ENCODE peak calls at places on chromosomes 13 and 19, in nine cellular contexts. X is fibroblast of mammary gland; P is HS-5; I is fibroblast of villous mesenchyme; D is activated gamma-delta T cell treated with anti-CD3 and anti-CD28 coated beads, Interleukin-2, amount 50 U/mL, for 16 hours; H is CD8-positive, alpha-beta memory T cell; R is head of caudate nucleus; V is BJ; G is T-cell. F is an unnamed sample.

GRCh38 chr13:83274679-83275078 is 607.6 kb downstream of the SLITRK1 start:
- DNase-seq in H (no peak), V (no peak), R (no peak), P (no peak), X (no peak), I (no peak), D (no peak), G (no peak), F (no peak)

GRCh38 chr19:48646192-48646911 is 365 bp upstream of the CA11 start:
- DNase-seq in R (peak), P (no peak), H (peak), D (peak), V (no peak), G (peak), X (peak), I (peak), F (peak)

GRCh38 chr13:56586966-56587365 is 553.8 kb upstream of the PRR20A start:
- DNase-seq in D (no peak), P (no peak), V (no peak), R (no peak), I (no peak), G (no peak), H (no peak), X (no peak), F (no peak)

GRCh38 chr13:109665781-109666249 is 120.6 kb downstream of the IRS2 start:
- DNase-seq in R (no peak), G (no peak), V (no peak), P (no peak), X (no peak), H (no peak), D (no peak), I (no peak), F (no peak)

GRCh38 chr19:58355891-58356235 is 2.6 kb upstream of the A1BG start:
- DNase-seq in G (no peak), V (no peak), P (no peak), X (no peak), I (no peak), R (no peak), D (no peak), H (no peak), F (no peak)

GRCh38 chr19:5054551-5055456 is 85.9 kb downstream of the KDM4B start:
- DNase-seq in G (no peak), V (no peak), I (no peak), H (no peak), X (no peak), D (no peak), P (no peak), R (no peak), F (no peak)

GRCh38 chr19:28430214-28430613 is 782.7 kb downstream of the UQCRFS1 start:
- DNase-seq in I (no peak), P (no peak), X (no peak), G (no peak), H (no peak), R (no peak), D (no peak), V (no peak), F (no peak)

GRCh38 chr19:8571006-8571411 is 6.2 kb downstream of the MYO1F start:
- DNase-seq in I (peak), V (no peak), X (peak), G (peak), H (peak), P (no peak), R (peak), D (peak), F (peak)

GRCh38 chr13:23621316-23621645 is 51.1 kb downstream of the TNFRSF19 start:
- DNase-seq in V (peak), X (peak), G (no peak), H (no peak), P (peak), I (peak), D (no peak), R (no peak), F (no peak)

GRCh38 chr13:112456138-112457056 is 80.2 kb downstream of the SPACA7 start:
- DNase-seq in P (no peak), H (no peak), X (no peak), I (no peak), R (no peak), V (no peak), D (no peak), G (no peak), F (no peak)

GRCh38 chr13:99087954-99088491 is 110.2 kb upstream of the DOCK9 start:
- DNase-seq in V (no peak), H (no peak), I (no peak), X (no peak), P (no peak), D (no peak), R (peak), G (no peak), F (no peak)

F was measured in stimulated activated naive CD4-positive, alpha-beta T cell.